ENCODE peak calls at places on chromosomes 1 and 21, in six cellular contexts. C is uterus; A is fibroblast of villous mesenchyme; D is Peyer's patch; K is activated CD8-positive, alpha-beta T cell treated with anti-CD3 and anti-CD28 coated beads for 36 hours; T is fibroblast of the aortic adventitia. Y is an unnamed sample.

GRCh38 chr1:150012611-150013010 is 2.1 kb upstream of the OTUD7B start:
- DNase-seq in A (no peak), K (no peak), T (no peak), D (no peak), C (no peak), Y (no peak)

GRCh38 chr1:246632584-246633168 is 66.4 kb downstream of the CNST start:
- DNase-seq in D (no peak), A (peak; percentile 92), K (no peak), T (peak; percentile 79), C (no peak), Y (no peak)

GRCh38 chr1:9292361-9293240 is at the start of gene SPSB1:
- DNase-seq in C (peak; percentile 79), K (peak; percentile 72), T (peak; percentile 81), A (peak; percentile 88), D (peak; percentile 91), Y (peak; percentile 35)

GRCh38 chr1:45037456-45037855 is 25.4 kb downstream of the UROD start:
- DNase-seq in C (no peak), A (peak; percentile 56), D (no peak), T (peak; percentile 48), K (peak; percentile 33), Y (no peak)

GRCh38 chr1:7655354-7655753 is 115.7 kb upstream of the VAMP3 start:
- DNase-seq in C (no peak), D (no peak), A (no peak), K (no peak), T (no peak), Y (no peak)

GRCh38 chr1:92957020-92957734 is 4.1 kb downstream of the DIPK1A start:
- DNase-seq in D (no peak), C (no peak), T (no peak), A (no peak), K (no peak), Y (no peak)

GRCh38 chr1:30402031-30402430 is 321.4 kb downstream of the MATN1 start:
- DNase-seq in A (no peak), K (no peak), T (no peak), D (peak; percentile 5), C (no peak), Y (no peak)

GRCh38 chr1:218718216-218718615 is 373.1 kb downstream of the TGFB2 start:
- DNase-seq in C (no peak), K (no peak), A (no peak), D (no peak), T (no peak), Y (no peak)

GRCh38 chr21:40047993-40048730 is 180.9 kb downstream of the PCP4 start:
- DNase-seq in T (no peak), K (no peak), A (no peak), D (no peak), C (no peak), Y (no peak)

GRCh38 chr1:150365945-150366344 is 2.0 kb downstream of the RPRD2 start:
- DNase-seq in K (no peak), T (peak; percentile 16), A (peak; percentile 16), D (no peak), C (no peak), Y (no peak)

GRCh38 chr1:11316701-11317100 is 43.7 kb downstream of the UBIAD1 start:
- DNase-seq in K (no peak), D (no peak), A (no peak), C (no peak), T (peak; percentile 73), Y (no peak)

GRCh38 chr1:75514270-75514669 is 96.6 kb downstream of the SLC44A5 start:
- DNase-seq in D (no peak), T (no peak), C (no peak), K (no peak), A (no peak), Y (no peak)

GRCh38 chr1:77948841-77949424 is 29.9 kb downstream of the FUBP1 start:
- DNase-seq in K (no peak), A (peak; percentile 26), D (no peak), T (peak; percentile 51), C (no peak), Y (no peak)

GRCh38 chr1:242140871-242141270 is 142.0 kb upstream of the MAP1LC3C start:
- DNase-seq in D (no peak), C (no peak), K (no peak), A (no peak), T (no peak), Y (no peak)

GRCh38 chr1:242139986-242140385 is 141.1 kb upstream of the MAP1LC3C start:
- DNase-seq in T (no peak), A (no peak), D (no peak), K (no peak), C (no peak), Y (no peak)

GRCh38 chr1:242139437-242139836 is 140.5 kb upstream of the MAP1LC3C start:
- DNase-seq in D (no peak), A (no peak), T (no peak), C (no peak), K (no peak), Y (no peak)
- TF ChIP-seq CTCF in D (no peak), A (no peak), T (no peak), C (no peak), K (no peak), Y (no peak)

DNA sequence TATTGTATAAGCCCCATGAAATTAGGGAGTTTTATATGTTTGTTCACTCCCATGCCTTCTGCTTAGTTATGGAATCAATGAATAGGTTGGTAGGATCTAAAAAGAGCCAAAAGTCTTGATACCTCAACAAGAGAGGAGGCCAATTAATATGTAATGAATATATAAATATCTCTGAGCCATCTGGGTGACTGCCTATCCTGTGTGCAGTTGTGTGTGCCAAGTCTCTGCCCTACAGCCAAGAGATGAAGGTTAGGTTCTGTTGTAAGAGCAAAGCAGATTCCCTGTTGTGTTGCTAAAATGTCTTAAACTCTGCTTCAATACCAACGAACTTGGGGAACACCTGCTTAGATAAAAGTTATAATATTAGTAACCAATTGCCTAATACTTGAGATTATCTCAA is 61.8 kb upstream of the GORAB start:
- DNase-seq in T (peak; percentile 31), C (no peak), A (no peak), D (no peak), K (no peak), Y (no peak)
- TF ChIP-seq CTCF in T (no peak), C (no peak), A (no peak), D (no peak), K (no peak), Y (no peak)

GRCh38 chr1:20648946-20649345 is 12.2 kb downstream of the DDOST start:
- DNase-seq in C (no peak), K (no peak), D (no peak), T (no peak), A (no peak), Y (no peak)

GRCh38 chr1:20652300-20652699 is 8.9 kb downstream of the DDOST start:
- DNase-seq in C (no peak), K (no peak), D (no peak), A (no peak), T (no peak), Y (no peak)

GRCh38 chr1:20658166-20658915 is 2.8 kb downstream of the DDOST start:
- DNase-seq in T (no peak), K (peak; percentile 23), C (no peak), D (no peak), A (no peak), Y (no peak)

GRCh38 chr1:20657024-20657423 is 4.1 kb downstream of the DDOST start:
- DNase-seq in A (no peak), C (no peak), T (no peak), D (no peak), K (no peak), Y (no peak)

GRCh38 chr1:20654104-20654690 is 7.0 kb downstream of the DDOST start:
- DNase-seq in C (no peak), D (no peak), T (peak; percentile 37), A (no peak), K (no peak), Y (no peak)
- TF ChIP-seq CTCF in C (no peak), D (no peak), T (no peak), A (no peak), K (no peak), Y (no peak)

DNA sequence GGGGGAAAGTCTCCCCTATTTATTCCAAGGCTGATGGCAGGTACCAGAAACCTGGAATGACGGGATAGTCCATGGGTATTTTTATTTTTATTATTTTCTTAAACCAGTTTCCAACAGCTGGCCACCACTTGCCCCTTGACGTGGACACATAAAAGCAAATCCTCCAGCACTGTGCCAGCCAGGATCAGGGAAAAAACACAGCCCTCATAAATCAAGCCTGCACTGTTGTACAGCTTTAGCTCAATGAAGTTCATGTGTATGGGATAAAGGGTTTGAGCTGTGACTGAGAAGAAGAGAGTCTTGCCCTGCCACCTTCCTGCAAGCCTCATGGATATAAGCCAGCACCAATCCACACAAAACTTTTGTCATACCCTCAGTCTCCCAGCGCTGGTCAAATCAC is 303.7 kb upstream of the SPAG17 start:
- DNase-seq in K (no peak), A (no peak), D (no peak), C (no peak), T (no peak), Y (no peak)
- TF ChIP-seq CTCF in K (no peak), A (no peak), D (no peak), C (no peak), T (no peak), Y (no peak)

DNA sequence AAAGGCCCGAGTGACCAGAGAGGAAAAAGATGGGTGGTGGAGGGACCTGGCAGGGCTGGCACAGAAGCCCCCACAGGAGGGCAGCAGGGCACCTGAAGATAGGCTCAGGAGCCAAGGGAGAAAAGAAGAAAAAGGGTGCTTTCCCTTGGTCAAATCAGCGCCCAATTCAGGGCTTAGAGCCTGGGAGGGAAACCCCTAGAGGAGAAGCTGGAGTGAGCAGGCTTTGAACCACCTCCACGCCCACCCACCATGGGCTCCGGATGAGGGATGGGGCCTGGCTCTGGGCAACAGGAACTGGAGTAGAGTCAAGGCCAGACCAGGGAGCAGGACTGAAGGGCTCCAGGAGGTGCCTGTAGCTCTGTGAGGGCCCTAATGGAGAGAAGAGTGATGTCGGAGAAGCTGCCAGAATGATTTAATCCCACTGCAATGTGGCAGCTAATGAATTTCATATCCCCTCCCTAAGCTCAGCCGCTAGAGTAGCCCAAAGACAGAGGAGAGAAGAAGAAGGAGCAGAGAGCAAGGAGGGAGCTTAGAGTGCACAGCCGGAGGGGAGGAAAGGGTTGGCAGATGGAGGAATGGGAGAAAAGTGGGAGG is 12.0 kb upstream of the PRELP start:
- DNase-seq in K (no peak), C (peak; percentile 75), D (no peak), T (peak; percentile 83), A (no peak), Y (no peak)
- TF ChIP-seq CTCF in K (no peak), C (no peak), D (no peak), T (peak; percentile 15), A (no peak), Y (no peak)

DNA sequence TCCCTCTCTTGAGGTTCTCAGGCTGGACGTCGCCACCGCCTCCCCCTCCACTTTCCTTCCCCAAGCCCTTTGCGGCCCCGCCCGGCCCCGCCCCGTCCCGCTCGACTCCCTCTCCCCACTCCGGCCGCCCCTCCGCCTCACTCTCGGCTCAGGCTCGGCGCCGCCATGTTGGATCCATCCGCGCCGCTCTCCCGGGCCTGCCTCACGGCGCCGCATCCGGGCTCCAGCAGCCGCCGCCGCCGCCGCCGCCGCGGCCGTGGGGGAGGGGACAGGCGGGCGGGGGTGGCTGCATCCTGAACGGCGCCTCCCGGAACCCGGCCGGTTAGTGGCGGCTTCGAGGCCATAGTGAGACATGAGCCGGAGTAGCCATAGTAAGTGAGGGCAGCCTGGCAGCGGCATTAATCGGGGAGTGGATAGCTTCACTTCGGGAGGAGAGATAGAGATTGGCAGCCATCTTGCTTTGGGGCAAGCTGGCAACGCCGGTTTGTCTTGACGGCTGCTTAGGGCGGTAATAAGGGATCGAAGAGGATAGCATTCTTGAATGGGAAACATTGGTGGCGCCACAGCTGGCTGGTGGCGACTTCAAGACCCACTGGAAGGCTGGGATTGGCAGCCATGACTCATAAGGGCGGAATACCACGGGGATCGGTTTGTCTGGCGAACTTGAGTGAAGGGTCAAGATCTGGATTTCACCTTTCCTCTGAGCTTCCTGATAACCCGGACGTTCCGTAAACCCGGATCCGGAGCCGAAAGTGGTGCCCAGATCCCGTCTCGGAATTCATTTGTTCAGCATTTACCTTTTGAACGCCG is at the start of gene DEDD:
- DNase-seq in D (peak; percentile 93), A (peak; percentile 96), C (peak; percentile 96), T (peak; percentile 95), K (peak; percentile 95), Y (peak; percentile 81)
- TF ChIP-seq CTCF in D (no peak), A (no peak), C (no peak), T (no peak), K (no peak), Y (no peak)

Y was measured in natural killer cell.